ENCODE peak calls at places on chromosomes 4 and X, in nine cellular contexts. U, W, J, Q, R, Z, M, V and S are unnamed samples.

GRCh38 chr4:13543648-13544555 is at the start of gene NKX3-2:
- DNase-seq in V (peak; percentile 74), M (peak; percentile 11), Z (peak; percentile 21), R (peak; percentile 75), W (no peak), J (no peak), U (no peak), Q (no peak), S (no peak)

GRCh38 chr4:151678048-151678853 is 82.6 kb downstream of the GATB start:
- DNase-seq in V (no peak), R (peak; percentile 74), Q (no peak), W (no peak), M (no peak), J (no peak), Z (no peak), U (no peak), S (no peak)

GRCh38 chr4:42523066-42523718 is 125.9 kb downstream of the SHISA3 start:
- DNase-seq in J (no peak), Z (no peak), Q (no peak), V (no peak), M (no peak), W (no peak), U (no peak), R (no peak), S (no peak)

GRCh38 chrX:101385795-101386541 is at the start of gene BTK:
- DNase-seq in W (no peak), Q (no peak), M (no peak), U (no peak), V (no peak), R (no peak), Z (no peak), J (no peak), S (no peak)

GRCh38 chr4:41644915-41645295 is 103.6 kb downstream of the PHOX2B start:
- DNase-seq in V (peak; percentile 70), Q (no peak), W (no peak), J (no peak), M (no peak), U (no peak), R (no peak), Z (no peak), S (no peak)

GRCh38 chrX:40644821-40645358 is 2.5 kb downstream of the CXorf38 start:
- DNase-seq in W (no peak), V (no peak), J (no peak), Z (peak; percentile 78), R (peak; percentile 10), M (peak; percentile 48), Q (peak; percentile 80), U (peak; percentile 6), S (peak; percentile 51)

GRCh38 chr4:37891221-37892159 is 606 bp downstream of the TBC1D1 start:
- DNase-seq in W (no peak), J (no peak), Q (peak; percentile 45), U (peak; percentile 42), Z (peak; percentile 26), V (peak; percentile 51), M (no peak), R (peak; percentile 77), S (no peak)

GRCh38 chr4:57043304-57044251 is 64.9 kb downstream of the POLR2B start:
- DNase-seq in Q (no peak), M (no peak), R (peak; percentile 44), Z (peak; percentile 79), W (no peak), V (no peak), U (no peak), J (no peak), S (peak; percentile 55)

GRCh38 chr4:48380583-48381167 is 39.3 kb downstream of the SLAIN2 start:
- DNase-seq in R (no peak), J (no peak), W (no peak), Q (no peak), Z (no peak), M (no peak), V (no peak), U (no peak), S (no peak)

GRCh38 chrX:41718481-41719245 is 5.3 kb upstream of the GPR82 start:
- DNase-seq in W (peak; percentile 10), J (no peak), Z (peak; percentile 28), M (no peak), V (peak; percentile 83), U (no peak), R (peak; percentile 20), Q (no peak), S (no peak)

GRCh38 chr4:109611045-109611616 is 51.1 kb downstream of the MCUB start:
- DNase-seq in U (no peak), J (no peak), Z (peak; percentile 33), W (no peak), V (no peak), R (no peak), Q (peak; percentile 39), M (no peak), S (no peak)

GRCh38 chrX:146456058-146456457 is 353.5 kb upstream of the CXorf51B start:
- DNase-seq in W (no peak), R (no peak), Q (no peak), J (no peak), V (no peak), M (no peak), U (no peak), Z (no peak), S (no peak)

GRCh38 chrX:40855411-40855810 is 120.1 kb upstream of the MED14 start:
- DNase-seq in R (no peak), Z (no peak), J (no peak), M (no peak), U (no peak), V (no peak), Q (no peak), W (no peak), S (no peak)

GRCh38 chrX:150692837-150693781 is at the start of gene MTMR1:
- DNase-seq in Q (peak; percentile 34), Z (no peak), U (peak; percentile 48), M (peak; percentile 43), V (peak; percentile 68), W (peak; percentile 14), R (peak; percentile 59), J (peak; percentile 57), S (no peak)

GRCh38 chr4:6956434-6957147 is 47.0 kb downstream of the TBC1D14 start:
- DNase-seq in J (no peak), U (no peak), R (no peak), M (no peak), Q (peak; percentile 22), V (no peak), W (no peak), Z (no peak), S (no peak)

GRCh38 chrX:47854474-47854873 is 17.8 kb downstream of the ZNF81 start:
- DNase-seq in U (peak; percentile 1), R (peak; percentile 44), Z (peak; percentile 55), W (no peak), V (peak; percentile 45), J (peak; percentile 20), Q (peak; percentile 53), M (peak; percentile 41), S (peak; percentile 53)

GRCh38 chrX:3370656-3371055 is 24.2 kb upstream of the MXRA5 start:
- DNase-seq in Q (no peak), W (no peak), J (no peak), V (no peak), Z (no peak), M (no peak), R (no peak), U (no peak), S (no peak)

GRCh38 chr4:85783483-85783882 is 308.5 kb downstream of the ARHGAP24 start:
- DNase-seq in W (no peak), R (no peak), J (no peak), V (no peak), U (no peak), Z (peak; percentile 92), M (no peak), Q (no peak), S (no peak)

GRCh38 chrX:150842198-150842553 is 56.3 kb downstream of the CD99L2 start:
- DNase-seq in U (no peak), J (no peak), Z (no peak), W (no peak), Q (no peak), M (no peak), R (no peak), V (no peak), S (no peak)

GRCh38 chrX:31423575-31424284 is 351.9 kb upstream of the FTHL17 start:
- DNase-seq in R (peak; percentile 50), Z (peak; percentile 80), V (peak; percentile 60), W (no peak), Q (peak; percentile 34), M (peak; percentile 52), U (no peak), J (peak; percentile 10), S (peak; percentile 72)

GRCh38 chr4:120918092-120918491 is 4.4 kb downstream of the PRDM5 start:
- DNase-seq in Z (no peak), J (no peak), M (no peak), U (no peak), R (no peak), Q (no peak), V (no peak), W (no peak), S (no peak)

GRCh38 chrX:153511784-153512500 is 5.5 kb upstream of the ATP2B3 start:
- DNase-seq in V (no peak), M (no peak), Q (no peak), Z (no peak), W (no peak), U (no peak), J (no peak), R (no peak), S (no peak)

GRCh38 chr4:47926667-47927258 is 12.4 kb upstream of the NFXL1 start:
- DNase-seq in Q (peak; percentile 71), V (peak; percentile 89), M (peak; percentile 91), J (peak; percentile 58), R (peak; percentile 93), Z (peak; percentile 81), U (peak; percentile 22), W (peak; percentile 56), S (peak; percentile 74)

GRCh38 chr4:79445371-79445781 is 37.3 kb upstream of the GK2 start:
- DNase-seq in M (no peak), Z (no peak), Q (no peak), J (no peak), U (no peak), W (no peak), R (peak; percentile 93), V (peak; percentile 80), S (no peak)

GRCh38 chr4:109472343-109472761 is 38.7 kb downstream of the SEC24B start:
- DNase-seq in Z (peak; percentile 75), W (no peak), V (no peak), R (no peak), Q (no peak), U (no peak), J (no peak), M (peak; percentile 30), S (no peak)

GRCh38 chrX:9635805-9636204 is 129.8 kb downstream of the GPR143 start:
- DNase-seq in J (no peak), U (no peak), W (no peak), V (no peak), M (no peak), Q (no peak), R (no peak), Z (no peak), S (no peak)